ENCODE peak calls at places on chromosome 7, in six cellular contexts. O is activated naive CD4-positive, alpha-beta T cell; N is stimulated activated CD4-positive, alpha-beta T cell treated with anti-CD3 and anti-CD28 coated beads, Interleukin-1b, Interleukin-23, amount 100 ng/mL, for 1 hour; V is neural crest cell; R is ascending aorta; P is fibroblast of the aortic adventitia. F is an unnamed sample.

GRCh38 chr7:106022193-106022821 is 59.2 kb downstream of the CDHR3 start:
- DNase-seq in O (peak), N (no peak), V (no peak), R (no peak), P (no peak), F (no peak)

GRCh38 chr7:93817561-93817960 is 73.0 kb downstream of the TFPI2 start:
- DNase-seq in O (no peak), N (no peak), V (no peak), R (no peak), P (peak), F (no peak)

GRCh38 chr7:50068850-50069551 is 24.0 kb downstream of the ZPBP start:
- DNase-seq in O (no peak), N (no peak), V (no peak), R (no peak), P (peak), F (peak)

GRCh38 chr7:43873300-43873699 is 4.0 kb upstream of the MRPS24 start:
- DNase-seq in O (no peak), N (no peak), V (no peak), R (peak), P (peak), F (peak)

GRCh38 chr7:103079836-103080235 is 4.9 kb downstream of the ARMC10 start:
- DNase-seq in O (no peak), N (no peak), V (no peak), R (no peak), P (no peak), F (no peak)

GRCh38 chr7:129702761-129703338 is 91.3 kb downstream of the NRF1 start:
- DNase-seq in O (no peak), N (no peak), V (no peak), R (no peak), P (peak), F (no peak)

GRCh38 chr7:5595545-5596045 is 172.0 kb upstream of the TNRC18 start:
- DNase-seq in O (no peak), N (no peak), V (no peak), R (no peak), P (no peak), F (peak)

GRCh38 chr7:130490888-130491771 is 755 bp upstream of the MEST start:
- DNase-seq in O (peak), N (no peak), V (peak), R (no peak), P (peak), F (no peak)

GRCh38 chr7:74993121-74993520 is 28.6 kb downstream of the CASTOR2 start:
- DNase-seq in O (no peak), N (no peak), V (no peak), R (no peak), P (no peak), F (no peak)

GRCh38 chr7:39749717-39750116 is 126.3 kb downstream of the RALA start:
- DNase-seq in O (no peak), N (no peak), V (no peak), R (no peak), P (no peak), F (no peak)

GRCh38 chr7:128672927-128673517 is 930 bp downstream of the GARIN1A start:
- DNase-seq in O (peak), N (no peak), V (peak), R (no peak), P (peak), F (no peak)

GRCh38 chr7:158142657-158143056 is 445.0 kb downstream of the PTPRN2 start:
- DNase-seq in O (no peak), N (no peak), V (no peak), R (no peak), P (no peak), F (no peak)

GRCh38 chr7:76394962-76395361 is 14.5 kb downstream of the SSC4D start:
- DNase-seq in O (no peak), N (no peak), V (no peak), R (no peak), P (no peak), F (no peak)

GRCh38 chr7:39421661-39422060 is 144.5 kb upstream of the YAE1 start:
- DNase-seq in O (no peak), N (no peak), V (no peak), R (no peak), P (no peak), F (no peak)

GRCh38 chr7:32937344-32938174 is 19.7 kb upstream of the FKBP9 start:
- DNase-seq in O (no peak), N (no peak), V (no peak), R (peak), P (peak), F (no peak)

GRCh38 chr7:113891828-113892227 is 27.0 kb downstream of the PPP1R3A start:
- DNase-seq in O (no peak), N (no peak), V (no peak), R (no peak), P (peak), F (no peak)

GRCh38 chr7:129980667-129981066 is 27.9 kb upstream of the UBE2H start:
- DNase-seq in O (no peak), N (no peak), V (no peak), R (no peak), P (no peak), F (no peak)

GRCh38 chr7:26291699-26292538 is at the start of gene SNX10:
- DNase-seq in O (peak), N (peak), V (peak), R (no peak), P (no peak), F (no peak)

GRCh38 chr7:101599787-101600186 is 29.3 kb downstream of the MYL10 start:
- DNase-seq in O (no peak), N (no peak), V (no peak), R (no peak), P (no peak), F (no peak)

GRCh38 chr7:107048783-107049418 is 4.4 kb downstream of the PRKAR2B start:
- DNase-seq in O (no peak), N (no peak), V (no peak), R (no peak), P (no peak), F (no peak)

GRCh38 chr7:149286811-149287400 is 24.9 kb downstream of the ZNF783 start:
- DNase-seq in O (no peak), N (no peak), V (no peak), R (no peak), P (no peak), F (no peak)

GRCh38 chr7:105136221-105136620 is 122.2 kb downstream of the KMT2E start:
- DNase-seq in O (no peak), N (no peak), V (no peak), R (no peak), P (no peak), F (no peak)

GRCh38 chr7:82506702-82507101 is 63.1 kb upstream of the CACNA2D1 start:
- DNase-seq in O (no peak), N (no peak), V (no peak), R (peak), P (no peak), F (no peak)

GRCh38 chr7:121505021-121505420 is 108.9 kb upstream of the FAM3C start:
- DNase-seq in O (no peak), N (no peak), V (no peak), R (no peak), P (peak), F (no peak)

GRCh38 chr7:33177876-33178275 is 48.5 kb downstream of the BBS9 start:
- DNase-seq in O (no peak), N (no peak), V (no peak), R (no peak), P (no peak), F (no peak)